ENCODE peak calls at places on chromosome 22, in ten cellular contexts. O is MV-4-11, X is left colon, G is A549, S is NCI-H1930, W is trophoblast cell, Q is EL, C is endothelial cell, R is heart right ventricle, B is cardiac muscle cell. D is an unnamed sample.

GRCh38 chr22:45907378-45907777 is 69.6 kb downstream of the WNT7B start:
- DNase-seq in O (no peak), X (no peak), G (no peak), S (no peak), W (no peak), Q (no peak), C (no peak), R (no peak), B (no peak), D (no peak)

GRCh38 chr22:45201678-45202332 is 38.1 kb downstream of the NUP50 start:
- DNase-seq in O (no peak), X (no peak), G (no peak), S (no peak), W (peak; percentile 98), Q (peak; percentile 43), C (no peak), R (no peak), B (peak; percentile 78), D (no peak)

GRCh38 chr22:29216011-29216872 is 10.5 kb downstream of the EMID1 start:
- DNase-seq in O (no peak), X (no peak), G (no peak), S (no peak), W (no peak), Q (no peak), C (no peak), R (no peak), B (no peak), D (no peak)

GRCh38 chr22:21623402-21623970 is 6.3 kb downstream of the YDJC start:
- DNase-seq in O (no peak), X (no peak), G (no peak), S (no peak), W (no peak), Q (no peak), C (no peak), R (no peak), B (no peak), D (no peak)

GRCh38 chr22:37275622-37276021 is 6.7 kb upstream of the CYTH4 start:
- DNase-seq in O (no peak), X (no peak), G (no peak), S (no peak), W (no peak), Q (no peak), C (no peak), R (no peak), B (no peak), D (no peak)

GRCh38 chr22:31099386-31099785 is 8.0 kb downstream of the SELENOM start:
- DNase-seq in O (no peak), X (no peak), G (no peak), S (no peak), W (peak; percentile 42), Q (no peak), C (no peak), R (no peak), B (no peak), D (no peak)

GRCh38 chr22:25148149-25148691 is 51.4 kb upstream of the CRYBB3 start:
- DNase-seq in O (no peak), X (peak; percentile 75), G (no peak), S (no peak), W (no peak), Q (no peak), C (peak; percentile 33), R (no peak), B (peak; percentile 7), D (no peak)

GRCh38 chr22:44455963-44456358 is 42.1 kb downstream of the RTL6 start:
- DNase-seq in O (no peak), X (no peak), G (no peak), S (no peak), W (no peak), Q (no peak), C (no peak), R (no peak), B (no peak), D (no peak)

GRCh38 chr22:25488244-25489020 is 76.0 kb upstream of the GRK3 start:
- DNase-seq in O (no peak), X (peak; percentile 67), G (peak; percentile 13), S (no peak), W (no peak), Q (peak; percentile 77), C (no peak), R (peak; percentile 72), B (peak; percentile 81), D (no peak)

GRCh38 chr22:29257751-29258181 is 10.0 kb downstream of the RHBDD3 start:
- DNase-seq in O (no peak), X (no peak), G (no peak), S (no peak), W (no peak), Q (no peak), C (no peak), R (no peak), B (no peak), D (no peak)

GRCh38 chr22:49621601-49622210 is 206.0 kb downstream of the BRD1 start:
- DNase-seq in O (no peak), X (no peak), G (no peak), S (no peak), W (no peak), Q (no peak), C (no peak), R (no peak), B (no peak), D (no peak)

GRCh38 chr22:37062366-37062655 is 10.8 kb downstream of the KCTD17 start:
- DNase-seq in O (no peak), X (no peak), G (no peak), S (no peak), W (no peak), Q (no peak), C (no peak), R (no peak), B (no peak), D (no peak)

GRCh38 chr22:37503850-37504249 is 15.4 kb downstream of the CARD10 start:
- DNase-seq in O (peak; percentile 68), X (peak; percentile 53), G (peak; percentile 27), S (no peak), W (no peak), Q (no peak), C (no peak), R (no peak), B (no peak), D (no peak)

GRCh38 chr22:48496226-48496845 is 1331.3 kb downstream of the BRD1 start:
- DNase-seq in O (no peak), X (no peak), G (no peak), S (no peak), W (no peak), Q (no peak), C (no peak), R (no peak), B (no peak), D (no peak)

GRCh38 chr22:43346521-43346929 is 3.4 kb upstream of the SCUBE1 start:
- DNase-seq in O (peak; percentile 56), X (peak; percentile 76), G (peak; percentile 65), S (peak; percentile 56), W (peak; percentile 51), Q (peak; percentile 33), C (peak; percentile 77), R (peak; percentile 62), B (peak; percentile 39), D (no peak)

GRCh38 chr22:45604239-45604711 is 67.4 kb upstream of the ATXN10 start:
- DNase-seq in O (peak; percentile 97), X (no peak), G (peak; percentile 85), S (no peak), W (no peak), Q (peak; percentile 59), C (no peak), R (no peak), B (no peak), D (no peak)

GRCh38 chr22:30485362-30485988 is 13.7 kb upstream of the SEC14L3 start:
- DNase-seq in O (peak; percentile 37), X (peak; percentile 71), G (peak; percentile 84), S (peak; percentile 14), W (peak; percentile 30), Q (peak; percentile 60), C (peak; percentile 78), R (peak; percentile 53), B (peak; percentile 64), D (no peak)

GRCh38 chr22:45212992-45213751 is 27.5 kb downstream of the KIAA0930 start:
- DNase-seq in O (peak; percentile 95), X (no peak), G (no peak), S (no peak), W (peak; percentile 37), Q (peak; percentile 70), C (no peak), R (peak; percentile 49), B (peak; percentile 48), D (no peak)

GRCh38 chr22:41478473-41478872 is 9.6 kb downstream of the ACO2 start:
- DNase-seq in O (no peak), X (no peak), G (no peak), S (no peak), W (no peak), Q (no peak), C (no peak), R (no peak), B (no peak), D (no peak)

GRCh38 chr22:41397143-41397811 is 15.5 kb downstream of the TEF start:
- DNase-seq in O (no peak), X (peak; percentile 74), G (no peak), S (no peak), W (no peak), Q (no peak), C (no peak), R (no peak), B (no peak), D (no peak)

GRCh38 chr22:40265783-40266182 is 80.5 kb upstream of the ADSL start:
- DNase-seq in O (peak; percentile 73), X (no peak), G (no peak), S (no peak), W (no peak), Q (peak; percentile 16), C (no peak), R (no peak), B (no peak), D (no peak)

GRCh38 chr22:37661160-37661924 is 2.8 kb downstream of the PDXP start:
- DNase-seq in O (peak; percentile 36), X (no peak), G (no peak), S (peak; percentile 20), W (no peak), Q (peak; percentile 87), C (no peak), R (no peak), B (peak; percentile 62), D (no peak)

GRCh38 chr22:46007003-46007847 is 30.3 kb upstream of the WNT7B start:
- DNase-seq in O (peak; percentile 69), X (no peak), G (peak; percentile 66), S (no peak), W (peak; percentile 76), Q (peak; percentile 93), C (no peak), R (peak; percentile 69), B (peak; percentile 82), D (no peak)

GRCh38 chr22:25156736-25157135 is 42.9 kb upstream of the CRYBB3 start:
- DNase-seq in O (no peak), X (no peak), G (no peak), S (no peak), W (no peak), Q (no peak), C (no peak), R (no peak), B (no peak), D (no peak)

GRCh38 chr22:17774206-17774927 is at the start of gene BID:
- DNase-seq in O (peak; percentile 44), X (peak; percentile 80), G (no peak), S (no peak), W (no peak), Q (peak; percentile 46), C (no peak), R (peak; percentile 60), B (peak; percentile 25), D (no peak)

GRCh38 chr22:39839198-39839597 is 54.4 kb downstream of the ENTHD1 start:
- DNase-seq in O (peak; percentile 63), X (no peak), G (no peak), S (no peak), W (no peak), Q (no peak), C (no peak), R (no peak), B (no peak), D (no peak)

GRCh38 chr22:42895087-42895486 is 38.0 kb upstream of the ARFGAP3 start:
- DNase-seq in O (peak; percentile 95), X (no peak), G (no peak), S (no peak), W (no peak), Q (no peak), C (no peak), R (no peak), B (no peak), D (no peak)

GRCh38 chr22:31160328-31160978 is 471 bp downstream of the RNF185 start:
- DNase-seq in O (no peak), X (peak; percentile 36), G (no peak), S (no peak), W (no peak), Q (no peak), C (peak; percentile 25), R (no peak), B (peak; percentile 43), D (no peak)